ENCODE peak calls at places on chromosomes 6 and 20, in six cellular contexts. X is hepatocyte, O is PC-9, A is PC-3, J is HCT116, S is MM.1S. D is an unnamed sample. For H3K9me2 and H3K9me3, the result is how much of the 10 kb centered on the place peaks cover.

GRCh38 chr6:53035549-53036213 is 29.5 kb upstream of the FBXO9 start:
- DNase-seq in X (no peak), O (no peak), A (no peak), J (no peak), S (no peak), D (peak)

GRCh38 chr6:6891949-6892461 is 215.8 kb upstream of the RREB1 start:
- DNase-seq in X (no peak), O (no peak), A (peak), J (no peak), S (no peak), D (peak)

GRCh38 chr6:123838612-123839279 is 35.1 kb downstream of the NKAIN2 start:
- DNase-seq in X (no peak), O (no peak), A (no peak), J (no peak), S (no peak), D (no peak)

GRCh38 chr20:44586289-44586911 is 4.0 kb downstream of the PKIG start:
- DNase-seq in X (no peak), O (no peak), A (no peak), J (no peak), S (no peak), D (no peak)

GRCh38 chr6:140485740-140486467 is 1111.5 kb upstream of the CITED2 start:
- DNase-seq in X (peak), O (peak), A (peak), J (peak), S (no peak), D (peak)

GRCh38 chr6:5080574-5080973 is 4.6 kb upstream of the PPP1R3G start:
- DNase-seq in X (no peak), O (no peak), A (no peak), J (no peak), S (no peak), D (no peak)

GRCh38 chr6:104126621-104127020 is 733.1 kb downstream of the HACE1 start:
- DNase-seq in X (no peak), O (no peak), A (no peak), J (no peak), S (no peak), D (no peak)

GRCh38 chr6:156832166-156832743 is 55.1 kb downstream of the ARID1B start:
- DNase-seq in X (no peak), O (no peak), A (peak), J (peak), S (no peak), D (peak)

GRCh38 chr6:133542056-133542821 is 301.1 kb downstream of the EYA4 start:
- DNase-seq in X (no peak), O (no peak), A (peak), J (no peak), S (no peak), D (peak)

GRCh38 chr20:44785768-44786167 is 24.6 kb downstream of the RIMS4 start:
- DNase-seq in X (no peak), O (no peak), A (peak), J (no peak), S (no peak), D (peak)

GRCh38 chr20:3808141-3808479 is 12.0 kb downstream of the CDC25B start:
- DNase-seq in X (peak), O (peak), A (peak), J (peak), S (no peak), D (peak)

GRCh38 chr20:50957276-50957675 is 1.1 kb downstream of the DPM1 start:
- DNase-seq in X (no peak), O (no peak), A (peak), J (no peak), S (no peak), D (peak)

GRCh38 chr6:104881964-104882668 is 22.4 kb upstream of the HACE1 start:
- DNase-seq in X (no peak), O (no peak), A (no peak), J (no peak), S (no peak), D (no peak)

GRCh38 chr6:99894815-99895214 is 99.2 kb downstream of the MCHR2 start:
- DNase-seq in X (no peak), O (no peak), A (no peak), J (no peak), S (no peak), D (no peak)

GRCh38 chr6:1686117-1687098 is 76.7 kb downstream of the FOXC1 start:
- DNase-seq in X (no peak), O (peak), A (peak), J (no peak), S (no peak), D (peak)

GRCh38 chr20:38221041-38221589 is 39.4 kb downstream of the KIAA1755 start:
- DNase-seq in X (peak), O (peak), A (peak), J (peak), S (peak), D (peak)

GRCh38 chr20:54162378-54162777 is 11.4 kb downstream of the CYP24A1 start:
- DNase-seq in X (no peak), O (no peak), A (no peak), J (no peak), S (no peak), D (no peak)

GRCh38 chr20:3038454-3038853 is 5.0 kb upstream of the GNRH2 start:
- DNase-seq in X (no peak), O (no peak), A (no peak), J (no peak), S (no peak), D (no peak)

DNA sequence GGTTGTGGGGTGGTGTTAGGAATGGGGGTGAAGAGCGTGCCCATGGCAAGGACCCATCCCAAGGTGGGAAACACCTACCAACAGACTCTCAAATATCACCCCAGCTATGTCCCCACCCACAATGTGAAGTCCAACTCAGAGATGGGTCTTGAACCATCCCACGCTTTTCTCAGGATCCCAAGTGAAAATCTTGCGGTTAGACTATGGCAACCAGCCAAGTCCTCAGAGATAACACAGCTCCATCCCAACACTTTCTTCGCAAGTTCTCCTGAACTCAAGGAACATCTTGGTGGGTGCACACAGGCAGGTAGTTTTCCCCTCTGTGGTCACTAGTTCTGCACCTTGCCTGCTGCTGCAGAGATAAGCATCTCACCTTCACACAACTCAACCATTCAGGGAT is 116.0 kb downstream of the CDC5L start:
- DNase-seq in X (no peak), O (no peak), A (no peak), J (no peak), S (no peak), D (no peak)
- H3K9me2 ChIP-seq in X (under half), O (under half), A (under half), J (under half), S (under half), D (under half)

GRCh38 chr6:4017058-4017457 is 61.9 kb downstream of the FAM217A start:
- DNase-seq in X (no peak), O (no peak), A (no peak), J (no peak), S (no peak), D (no peak)

GRCh38 chr6:4021133-4021861 is 57.6 kb downstream of the FAM217A start:
- DNase-seq in X (peak), O (peak), A (peak), J (peak), S (peak), D (peak)

GRCh38 chr6:4017847-4018193 is 61.1 kb downstream of the FAM217A start:
- DNase-seq in X (peak), O (no peak), A (peak), J (peak), S (peak), D (peak)

GRCh38 chr6:4020822-4021132 is 58.2 kb downstream of the FAM217A start:
- DNase-seq in X (no peak), O (no peak), A (no peak), J (no peak), S (no peak), D (no peak)

GRCh38 chr6:4018194-4019111 is 60.5 kb downstream of the FAM217A start:
- DNase-seq in X (peak), O (peak), A (peak), J (peak), S (peak), D (peak)
- TF ChIP-seq EZH2 in X (no peak), O (no peak), A (no peak), J (no peak), S (no peak), D (no peak)

GRCh38 chr6:167663784-167664432 is 162.8 kb upstream of the AFDN start:
- DNase-seq in X (no peak), O (no peak), A (no peak), J (no peak), S (no peak), D (no peak)
- H3K9me3 ChIP-seq in X (under half), O (under half), A (under half), J (under half), S (under half), D (under half)

GRCh38 chr6:143063631-143064030 is 2.9 kb downstream of the AIG1 start:
- DNase-seq in X (no peak), O (no peak), A (no peak), J (no peak), S (no peak), D (no peak)
- H3K9me2 ChIP-seq in X (under half), O (under half), A (under half), J (under half), S (under half), D (under half)

DNA sequence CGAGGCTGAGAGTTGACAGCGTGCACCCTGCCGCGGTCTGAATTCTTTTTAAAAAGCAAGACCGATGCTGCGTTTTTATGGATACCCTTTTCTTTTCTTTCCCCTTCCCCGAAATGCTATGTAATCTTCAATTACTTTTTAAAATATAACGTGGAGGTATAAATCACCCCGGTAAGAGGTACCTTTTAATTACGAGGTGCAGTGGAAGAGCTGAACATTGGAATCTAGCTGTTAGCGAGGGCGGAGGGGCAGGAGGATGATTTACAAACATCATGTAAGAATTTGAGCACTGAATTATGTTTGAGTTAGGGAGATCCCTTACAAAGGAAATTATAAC is 1.2 kb downstream of the EYA2 start:
- DNase-seq in X (no peak), O (no peak), A (no peak), J (no peak), S (no peak), D (no peak)
- TF ChIP-seq EZH2 in X (peak), O (no peak), A (peak), J (no peak), S (no peak), D (peak)

GRCh38 chr20:21421601-21422236 is 24.4 kb upstream of the NKX2-4 start:
- DNase-seq in X (no peak), O (no peak), A (no peak), J (no peak), S (no peak), D (no peak)
- H3K9me3 ChIP-seq in X (under half), O (under half), A (under half), J (under half), S (under half), D (under half)

GRCh38 chr6:158381214-158381613 is 68.9 kb downstream of the TULP4 start:
- DNase-seq in X (no peak), O (no peak), A (peak), J (no peak), S (no peak), D (peak)
- H3K9me2 ChIP-seq in X (under half), O (under half), A (under half), J (under half), S (under half), D (under half)

DNA sequence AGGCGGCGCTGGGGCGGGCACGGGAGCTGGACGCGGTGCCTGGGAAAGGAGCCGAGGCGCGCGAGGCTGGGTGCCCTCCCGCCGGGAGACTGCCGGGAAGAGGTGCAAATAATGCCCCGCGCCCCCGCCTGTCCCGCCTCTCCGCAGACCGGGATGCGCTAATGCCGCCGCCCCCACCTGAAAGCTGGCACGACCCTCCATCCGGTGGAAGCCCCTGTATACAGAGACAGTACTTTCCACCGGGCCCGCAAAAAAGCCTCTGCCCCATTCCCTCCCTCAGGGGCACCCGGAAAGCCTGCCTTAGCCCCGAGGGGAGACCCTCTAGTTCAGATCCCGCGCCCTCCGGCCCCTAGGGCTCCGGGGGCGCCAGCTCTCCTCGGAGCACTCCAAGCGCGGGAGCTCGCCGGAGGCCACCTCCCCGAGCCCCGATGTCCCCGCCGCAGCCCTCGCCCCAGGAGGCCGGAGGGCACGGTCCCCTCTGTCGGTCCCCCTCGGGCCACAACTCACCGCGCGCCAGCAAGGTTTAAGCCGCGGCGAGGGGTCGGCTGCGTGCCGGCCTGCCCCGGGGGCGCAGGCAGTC is 1.2 kb downstream of the GRM4 start:
- DNase-seq in X (no peak), O (no peak), A (no peak), J (no peak), S (no peak), D (peak)
- TF ChIP-seq EZH2 in X (peak), O (no peak), A (no peak), J (no peak), S (no peak), D (peak)

GRCh38 chr6:137909533-137909932 is 42.5 kb downstream of the TNFAIP3 start:
- DNase-seq in X (no peak), O (no peak), A (no peak), J (no peak), S (no peak), D (no peak)
- H3K9me3 ChIP-seq in X (under half), O (under half), A (under half), J (under half), S (under half), D (under half)

GRCh38 chr6:27312950-27313271 is 838 bp upstream of the POM121L2 start:
- DNase-seq in X (no peak), O (no peak), A (no peak), J (no peak), S (peak), D (no peak)
- H3K9me2 ChIP-seq in X (under half), O (under half), A (under half), J (under half), S (under half), D (under half)